ENCODE peak calls at places on chromosomes 4 and X, in nine cellular contexts. L, M, R, I, X, J, N, H and E are unnamed samples.

GRCh38 chrX:83416273-83416672 is 91.8 kb upstream of the POU3F4 start:
- DNase-seq in L (no peak), M (no peak), R (no peak), I (no peak), X (no peak), J (no peak), N (no peak), H (no peak), E (no peak)

GRCh38 chr4:39048291-39048690 is 13.7 kb upstream of the KLHL5 start:
- DNase-seq in L (no peak), M (no peak), R (no peak), I (no peak), X (no peak), J (no peak), N (no peak), H (no peak), E (no peak)

GRCh38 chr4:2688281-2688680 is 67.9 kb downstream of the TNIP2 start:
- DNase-seq in L (no peak), M (no peak), R (no peak), I (no peak), X (no peak), J (no peak), N (no peak), H (no peak), E (no peak)

GRCh38 chr4:183834252-183834651 is 70.9 kb upstream of the STOX2 start:
- DNase-seq in L (no peak), M (no peak), R (no peak), I (no peak), X (no peak), J (no peak), N (no peak), H (no peak), E (no peak)

GRCh38 chrX:41238543-41238942 is 95.4 kb upstream of the DDX3X start:
- DNase-seq in L (peak; percentile 55), M (no peak), R (no peak), I (no peak), X (no peak), J (no peak), N (no peak), H (no peak), E (no peak)

GRCh38 chr4:24910504-24910903 is 2.3 kb downstream of the CCDC149 start:
- DNase-seq in L (no peak), M (no peak), R (no peak), I (no peak), X (no peak), J (no peak), N (no peak), H (no peak), E (no peak)

GRCh38 chr4:69056921-69057562 is 39.2 kb upstream of the UGT2B7 start:
- DNase-seq in L (no peak), M (no peak), R (no peak), I (no peak), X (no peak), J (no peak), N (no peak), H (no peak), E (no peak)

GRCh38 chrX:153845842-153846241 is 15.5 kb upstream of the PDZD4 start:
- DNase-seq in L (peak; percentile 22), M (no peak), R (no peak), I (no peak), X (no peak), J (no peak), N (no peak), H (no peak), E (no peak)

GRCh38 chr4:173752610-173753009 is 222.6 kb upstream of the HAND2 start:
- DNase-seq in L (peak; percentile 19), M (no peak), R (no peak), I (no peak), X (peak; percentile 13), J (no peak), N (no peak), H (no peak), E (no peak)

GRCh38 chr4:183241322-183241640 is 78.8 kb downstream of the CLDN22 start:
- DNase-seq in L (peak; percentile 62), M (no peak), R (no peak), I (no peak), X (no peak), J (no peak), N (no peak), H (no peak), E (no peak)

GRCh38 chr4:184357164-184357563 is 117.2 kb downstream of the IRF2 start:
- DNase-seq in L (no peak), M (no peak), R (no peak), I (no peak), X (no peak), J (no peak), N (no peak), H (no peak), E (no peak)

GRCh38 chr4:72366601-72367000 is 202.4 kb downstream of the ADAMTS3 start:
- DNase-seq in L (no peak), M (no peak), R (no peak), I (no peak), X (no peak), J (no peak), N (no peak), H (no peak), E (no peak)

GRCh38 chr4:186746581-186746980 is 22.9 kb upstream of the FAT1 start:
- DNase-seq in L (no peak), M (no peak), R (no peak), I (no peak), X (no peak), J (no peak), N (no peak), H (no peak), E (no peak)

GRCh38 chrX:150200820-150201287 is 162.3 kb upstream of the MAMLD1 start:
- DNase-seq in L (peak; percentile 100), M (no peak), R (peak; percentile 85), I (peak; percentile 57), X (no peak), J (no peak), N (no peak), H (no peak), E (no peak)

GRCh38 chr4:174631901-174632758 is 109.8 kb upstream of the HPGD start:
- DNase-seq in L (peak; percentile 21), M (peak; percentile 28), R (peak; percentile 22), I (no peak), X (peak; percentile 70), J (no peak), N (no peak), H (no peak), E (no peak)

GRCh38 chr4:117796677-117797076 is 237.6 kb upstream of the NDST3 start:
- DNase-seq in L (peak; percentile 16), M (peak; percentile 84), R (no peak), I (no peak), X (peak; percentile 24), J (no peak), N (no peak), H (no peak), E (no peak)

GRCh38 chr4:98794565-98795205 is 134.2 kb downstream of the EIF4E start:
- DNase-seq in L (peak; percentile 24), M (no peak), R (no peak), I (no peak), X (no peak), J (no peak), N (no peak), H (no peak), E (no peak)

GRCh38 chr4:186304816-186305520 is 39.0 kb downstream of the F11 start:
- DNase-seq in L (peak; percentile 3), M (no peak), R (no peak), I (no peak), X (no peak), J (no peak), N (no peak), H (no peak), E (no peak)

GRCh38 chrX:33205321-33205720 is 6.0 kb downstream of the DMD start:
- DNase-seq in L (no peak), M (no peak), R (no peak), I (no peak), X (no peak), J (no peak), N (no peak), H (no peak), E (no peak)

GRCh38 chr4:4182835-4183568 is 43.7 kb downstream of the OTOP1 start:
- DNase-seq in L (no peak), M (no peak), R (no peak), I (no peak), X (peak; percentile 3), J (no peak), N (no peak), H (no peak), E (no peak)

GRCh38 chr4:4641661-4642180 is 99.9 kb upstream of the STX18 start:
- DNase-seq in L (no peak), M (no peak), R (no peak), I (no peak), X (no peak), J (no peak), N (no peak), H (no peak), E (no peak)

GRCh38 chr4:85543832-85544231 is 68.9 kb downstream of the ARHGAP24 start:
- DNase-seq in L (peak; percentile 0), M (no peak), R (no peak), I (no peak), X (no peak), J (no peak), N (no peak), H (no peak), E (no peak)

GRCh38 chr4:73344106-73344505 is 60.0 kb upstream of the ALB start:
- DNase-seq in L (no peak), M (no peak), R (no peak), I (no peak), X (no peak), J (no peak), N (no peak), H (no peak), E (no peak)

GRCh38 chrX:38798956-38799355 is 2.3 kb upstream of the MID1IP1 start:
- DNase-seq in L (peak; percentile 64), M (no peak), R (no peak), I (no peak), X (no peak), J (no peak), N (no peak), H (no peak), E (no peak)

GRCh38 chr4:156422576-156422975 is 468.9 kb upstream of the CTSO start:
- DNase-seq in L (no peak), M (no peak), R (no peak), I (no peak), X (no peak), J (no peak), N (no peak), H (no peak), E (no peak)

GRCh38 chr4:27702710-27703431 is 842.2 kb downstream of the STIM2 start:
- DNase-seq in L (peak; percentile 15), M (peak; percentile 87), R (no peak), I (no peak), X (no peak), J (no peak), N (no peak), H (no peak), E (no peak)

GRCh38 chr4:68271851-68272756 is 26.6 kb upstream of the TMPRSS11B start:
- DNase-seq in L (peak; percentile 30), M (peak; percentile 12), R (peak; percentile 40), I (no peak), X (peak; percentile 55), J (no peak), N (no peak), H (no peak), E (peak; percentile 20)

GRCh38 chr4:87375719-87376291 is 15.2 kb downstream of the HSD17B11 start:
- DNase-seq in L (peak; percentile 69), M (no peak), R (no peak), I (no peak), X (peak; percentile 88), J (no peak), N (no peak), H (no peak), E (no peak)